ENCODE peak calls at places on chromosomes 6 and 20, in ten cellular contexts. Y, R, T, V, N, Z, G, K, I and B are unnamed samples.

GRCh38 chr6:104540743-104541142 is 319.0 kb downstream of the HACE1 start:
- DNase-seq in V (no peak), N (peak), G (no peak), Z (peak), T (peak), Y (peak), I (no peak), R (no peak), K (no peak), B (no peak)

GRCh38 chr6:4188801-4189200 is 53.4 kb upstream of the ECI2 start:
- DNase-seq in N (no peak), G (no peak), Y (no peak), T (no peak), K (no peak), Z (no peak), R (no peak), I (no peak), V (no peak), B (no peak)

GRCh38 chr20:47353697-47354387 is 2.7 kb downstream of the ZMYND8 start:
- DNase-seq in I (no peak), G (no peak), N (no peak), Y (peak), V (no peak), T (peak), K (no peak), R (no peak), Z (no peak), B (no peak)

GRCh38 chr20:59010321-59010994 is 3.4 kb upstream of the CTSZ start:
- DNase-seq in K (no peak), Y (peak), G (no peak), I (no peak), N (no peak), T (peak), R (no peak), Z (no peak), V (no peak), B (peak)

GRCh38 chr6:19804362-19805145 is 32.6 kb upstream of the ID4 start:
- DNase-seq in I (peak), T (peak), N (peak), Z (peak), G (peak), R (peak), Y (peak), K (peak), V (peak), B (peak)

GRCh38 chr6:167328086-167328485 is 3.2 kb downstream of the TTLL2 start:
- DNase-seq in V (no peak), G (no peak), K (no peak), T (no peak), Y (no peak), N (no peak), R (no peak), Z (no peak), I (no peak), B (no peak)

GRCh38 chr20:2822073-2822472 is 5.9 kb downstream of the TMEM239 start:
- DNase-seq in T (peak), Y (no peak), R (no peak), K (no peak), V (peak), I (no peak), N (no peak), Z (no peak), G (no peak), B (peak)

GRCh38 chr20:50837532-50838321 is 42.9 kb downstream of the BCAS4 start:
- DNase-seq in Y (peak), G (no peak), I (peak), N (peak), R (no peak), T (peak), V (no peak), Z (peak), K (no peak), B (no peak)

GRCh38 chr6:14897836-14898235 is 348.0 kb upstream of the JARID2 start:
- DNase-seq in I (no peak), Z (no peak), K (no peak), R (no peak), Y (no peak), N (no peak), G (no peak), V (no peak), T (no peak), B (no peak)

GRCh38 chr20:2006452-2007381 is 12.9 kb upstream of the PDYN start:
- DNase-seq in R (no peak), V (peak), T (peak), Y (peak), G (peak), I (no peak), Z (peak), N (no peak), K (no peak), B (no peak)

GRCh38 chr20:40254023-40254772 is 434.8 kb downstream of the MAFB start:
- DNase-seq in I (no peak), G (no peak), Y (peak), Z (no peak), K (no peak), V (no peak), R (no peak), N (no peak), T (peak), B (no peak)

GRCh38 chr20:36542516-36543186 is 1.3 kb downstream of the MYL9 start:
- DNase-seq in R (no peak), I (no peak), G (no peak), Y (no peak), N (no peak), Z (no peak), K (no peak), V (no peak), T (no peak), B (no peak)

GRCh38 chr6:27375613-27376079 is 12.9 kb upstream of the ZNF391 start:
- DNase-seq in V (no peak), K (no peak), Z (no peak), Y (peak), T (no peak), G (no peak), R (no peak), I (no peak), N (no peak), B (no peak)

GRCh38 chr20:17680128-17680835 is 1.8 kb downstream of the RRBP1 start:
- DNase-seq in K (peak), I (peak), R (peak), N (no peak), V (peak), G (peak), Y (peak), Z (no peak), T (peak), B (peak)

DNA sequence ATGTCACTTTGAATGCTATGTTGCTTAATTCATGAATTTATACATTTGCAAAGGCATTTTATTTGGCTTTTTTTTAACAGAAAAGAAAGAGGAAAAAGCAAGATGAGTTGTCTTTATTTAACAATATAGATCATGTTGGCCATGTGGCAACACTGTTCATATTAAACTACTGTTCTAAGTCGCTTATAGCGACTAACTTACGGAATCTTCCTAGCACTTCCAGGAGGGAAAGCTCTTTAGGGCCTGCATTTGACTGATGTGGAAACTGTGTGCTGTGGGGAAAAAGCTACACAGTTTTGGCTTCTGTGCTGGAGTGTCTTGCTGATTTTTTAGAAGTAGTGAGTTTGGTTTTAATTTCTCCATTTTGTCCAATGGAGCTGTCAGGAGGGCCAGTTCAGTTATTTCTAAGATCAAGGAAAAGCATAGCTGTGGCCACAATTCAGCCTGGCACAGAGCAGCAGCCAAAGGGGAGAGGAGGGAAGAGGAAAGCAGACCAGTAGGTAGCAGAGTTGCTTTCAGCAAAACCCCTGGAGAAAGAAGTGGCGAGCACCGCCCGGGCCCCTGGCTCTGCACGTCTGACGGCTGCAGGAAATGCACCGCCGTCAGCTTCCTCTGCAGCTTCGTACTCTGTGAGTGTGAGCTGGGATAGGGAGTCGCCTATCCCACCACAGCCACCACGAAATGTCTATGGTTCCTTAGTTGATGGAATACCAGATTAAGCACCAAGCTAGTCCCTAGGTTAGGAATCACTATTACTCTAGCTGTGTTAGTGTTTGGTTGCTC is 80.2 kb upstream of the NAA20 start:
- DNase-seq in Z (no peak), I (no peak), R (no peak), G (no peak), V (no peak), K (no peak), N (no peak), Y (no peak), T (no peak), B (no peak)
- H3K4me3 ChIP-seq in Z (no peak), I (no peak), R (no peak), G (no peak), V (peak), K (no peak), N (no peak), Y (no peak), T (no peak), B (peak)

GRCh38 chr20:32965581-32966373 is 38.5 kb downstream of the SUN5 start:
- DNase-seq in Y (no peak), V (peak), R (no peak), Z (no peak), N (no peak), G (no peak), K (no peak), T (no peak), I (peak), B (peak)

GRCh38 chr20:32966881-32967781 is 37.1 kb downstream of the SUN5 start:
- DNase-seq in N (no peak), T (no peak), I (peak), G (no peak), Z (no peak), Y (no peak), K (no peak), R (no peak), V (peak), B (peak)

GRCh38 chr20:32964575-32964974 is 39.7 kb downstream of the SUN5 start:
- DNase-seq in Y (no peak), V (peak), Z (no peak), T (no peak), R (no peak), K (no peak), I (no peak), N (no peak), G (no peak), B (peak)

GRCh38 chr20:32965115-32965514 is 39.1 kb downstream of the SUN5 start:
- DNase-seq in Z (no peak), K (no peak), G (no peak), R (no peak), V (peak), N (no peak), Y (no peak), I (peak), T (no peak), B (peak)

GRCh38 chr20:32966382-32966781 is 37.9 kb downstream of the SUN5 start:
- DNase-seq in T (no peak), R (no peak), I (peak), K (no peak), Z (no peak), Y (no peak), G (no peak), V (peak), N (no peak), B (peak)
- TF ChIP-seq CTCF in T (no peak), R (no peak), I (no peak), K (no peak), Z (no peak), Y (no peak), G (no peak), V (no peak), N (no peak), B (no peak)

GRCh38 chr6:11537229-11538048 is at the start of gene TMEM170B:
- DNase-seq in I (peak), R (peak), V (peak), N (no peak), G (peak), T (peak), K (peak), Z (peak), Y (peak), B (peak)

GRCh38 chr6:11538049-11538798 is 675 bp downstream of the TMEM170B start:
- DNase-seq in V (peak), N (no peak), K (peak), Y (no peak), Z (no peak), I (peak), G (no peak), T (peak), R (peak), B (peak)

GRCh38 chr6:11535801-11536230 is 1.7 kb upstream of the TMEM170B start:
- DNase-seq in Z (no peak), Y (peak), T (peak), G (no peak), K (peak), V (no peak), N (no peak), R (no peak), I (no peak), B (no peak)

GRCh38 chr6:11536795-11537194 is 754 bp upstream of the TMEM170B start:
- DNase-seq in G (no peak), R (peak), I (no peak), N (no peak), V (no peak), K (peak), Y (no peak), Z (no peak), T (no peak), B (peak)

GRCh38 chr6:11538799-11539468 is 1.4 kb downstream of the TMEM170B start:
- DNase-seq in K (no peak), N (no peak), Y (no peak), G (no peak), V (no peak), Z (no peak), I (no peak), T (no peak), R (no peak), B (no peak)
- H3K4me3 ChIP-seq in K (no peak), N (peak), Y (peak), G (peak), V (peak), Z (peak), I (peak), T (peak), R (peak), B (peak)

DNA sequence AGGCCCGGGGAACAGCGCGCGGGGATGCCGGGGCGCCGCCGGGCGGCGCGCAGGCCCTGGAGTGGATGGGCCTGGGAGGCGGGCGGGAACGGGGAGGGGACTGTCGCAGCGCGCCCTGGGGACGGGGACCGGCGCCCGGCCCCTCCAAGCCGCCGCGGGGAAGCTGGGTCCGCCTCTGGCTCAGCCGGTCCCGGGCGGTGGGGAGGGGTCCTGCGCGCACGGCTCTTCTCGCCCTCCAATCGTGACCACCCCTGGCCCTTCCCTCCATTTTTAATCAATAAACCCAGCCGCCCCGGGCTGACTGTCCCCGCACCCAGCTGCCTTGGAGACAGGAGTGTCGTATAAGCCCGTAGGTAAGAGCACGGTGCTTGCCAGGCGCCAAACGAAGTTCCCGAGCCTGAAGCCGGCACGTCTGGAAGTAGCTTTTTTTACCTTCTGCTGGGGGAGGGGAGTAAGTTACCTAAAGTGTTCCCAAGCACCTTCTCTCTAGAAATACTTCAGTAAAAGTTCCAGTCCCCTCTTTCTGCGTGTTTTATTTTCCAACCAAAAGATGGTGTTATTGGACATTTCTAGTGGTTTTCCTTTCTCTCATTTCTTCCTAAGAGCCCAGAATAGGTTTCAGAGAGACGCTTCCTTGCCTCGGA is 780 bp upstream of the TAF4 start:
- DNase-seq in I (no peak), Z (no peak), Y (peak), N (no peak), T (peak), R (peak), K (peak), G (peak), V (no peak), B (no peak)
- TF ChIP-seq CTCF in I (no peak), Z (no peak), Y (no peak), N (no peak), T (no peak), R (no peak), K (no peak), G (no peak), V (no peak), B (no peak)

GRCh38 chr6:44223471-44224153 is at the start of gene SLC29A1:
- DNase-seq in T (peak), Z (no peak), N (no peak), V (peak), I (peak), Y (peak), R (peak), G (peak), K (peak), B (peak)

GRCh38 chr6:44221961-44222335 is 1.4 kb upstream of the SLC29A1 start:
- DNase-seq in R (no peak), G (no peak), N (no peak), K (no peak), T (no peak), I (no peak), Z (no peak), Y (no peak), V (no peak), B (no peak)

GRCh38 chr6:44221291-44221960 is 2.0 kb upstream of the SLC29A1 start:
- DNase-seq in G (peak), T (peak), V (peak), R (peak), K (peak), Y (peak), Z (no peak), N (no peak), I (peak), B (peak)

GRCh38 chr6:44222987-44223470 is 366 bp upstream of the SLC29A1 start:
- DNase-seq in R (no peak), Z (no peak), I (peak), N (no peak), G (no peak), T (no peak), Y (no peak), V (no peak), K (no peak), B (no peak)

DNA sequence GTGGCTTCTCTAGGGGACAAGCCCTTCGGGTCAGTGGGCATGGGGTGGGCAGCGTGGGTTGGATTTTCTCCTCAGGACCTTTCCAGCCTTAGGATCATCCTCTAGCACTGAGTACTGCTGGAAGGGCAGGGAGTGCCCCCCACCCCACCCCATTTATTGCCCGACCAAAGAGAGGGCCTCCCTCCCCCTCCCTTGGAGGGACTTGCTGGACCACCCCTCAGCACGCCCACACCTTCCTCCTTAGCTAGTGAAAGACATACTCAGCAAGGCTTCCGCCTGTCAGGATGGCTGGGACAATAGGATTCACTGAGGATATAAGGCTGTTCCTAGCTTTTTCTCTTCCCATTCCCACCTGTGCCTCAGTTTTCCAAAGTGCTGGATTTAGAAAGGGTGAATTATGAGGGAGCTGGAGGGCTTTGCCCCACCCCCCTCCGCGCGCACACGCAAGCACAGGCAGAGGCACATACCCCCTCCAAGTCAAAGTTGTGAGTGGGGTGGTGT is 859 bp upstream of the SLC29A1 start:
- DNase-seq in K (no peak), I (no peak), T (no peak), V (no peak), Y (no peak), R (no peak), N (no peak), Z (no peak), G (no peak), B (peak)
- H3K4me3 ChIP-seq in K (no peak), I (peak), T (no peak), V (peak), Y (no peak), R (peak), N (peak), Z (no peak), G (peak), B (no peak)

GRCh38 chr6:169289671-169290408 is 36.2 kb upstream of the THBS2 start:
- DNase-seq in I (peak), K (peak), R (peak), N (no peak), V (no peak), Z (peak), Y (peak), T (peak), G (no peak), B (no peak)

GRCh38 chr6:169286961-169287360 is 33.3 kb upstream of the THBS2 start:
- DNase-seq in R (no peak), K (no peak), V (no peak), T (no peak), I (no peak), Z (no peak), Y (no peak), N (no peak), G (no peak), B (no peak)

GRCh38 chr6:169289257-169289656 is 35.6 kb upstream of the THBS2 start:
- DNase-seq in Z (no peak), K (no peak), T (no peak), G (no peak), R (no peak), I (no peak), V (no peak), Y (no peak), N (no peak), B (no peak)

GRCh38 chr6:169288591-169288990 is 34.9 kb upstream of the THBS2 start:
- DNase-seq in V (no peak), I (peak), G (no peak), Z (peak), Y (peak), T (peak), R (peak), N (no peak), K (no peak), B (no peak)

GRCh38 chr6:169287675-169288074 is 34.0 kb upstream of the THBS2 start:
- DNase-seq in G (no peak), Y (no peak), I (no peak), Z (no peak), N (no peak), V (no peak), T (no peak), R (no peak), K (no peak), B (no peak)
- TF ChIP-seq CTCF in G (no peak), Y (no peak), I (no peak), Z (peak), N (no peak), V (no peak), T (peak), R (no peak), K (no peak), B (no peak)

GRCh38 chr6:12291083-12291784 is 1.1 kb downstream of the EDN1 start:
- DNase-seq in K (no peak), Z (no peak), T (no peak), Y (no peak), I (no peak), V (no peak), R (no peak), N (no peak), G (peak), B (no peak)
- H3K4me3 ChIP-seq in K (no peak), Z (peak), T (no peak), Y (peak), I (peak), V (peak), R (peak), N (peak), G (peak), B (peak)

DNA sequence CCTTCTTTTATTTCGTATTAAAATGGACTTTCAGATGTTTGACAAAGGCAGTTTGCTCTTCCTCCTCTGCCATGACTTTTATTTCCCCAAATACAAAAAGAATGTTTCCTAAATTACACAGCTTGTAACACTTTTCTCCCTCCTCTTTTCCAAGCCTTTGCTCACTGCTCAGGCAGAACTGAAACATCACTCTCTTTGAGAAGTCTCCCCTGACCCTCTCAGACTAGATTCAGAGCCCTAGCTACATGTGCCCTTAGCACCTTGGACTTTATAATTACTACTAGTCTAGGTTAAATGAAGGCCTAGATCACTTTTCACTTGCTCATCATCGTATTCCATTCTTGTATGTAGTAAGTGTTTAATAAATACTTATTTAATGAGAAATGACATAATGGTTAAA is 8.5 kb upstream of the KIF6 start:
- DNase-seq in R (no peak), Y (no peak), I (no peak), T (no peak), Z (no peak), G (no peak), V (no peak), K (no peak), N (no peak), B (no peak)
- TF ChIP-seq CTCF in R (no peak), Y (no peak), I (no peak), T (no peak), Z (no peak), G (no peak), V (no peak), K (no peak), N (no peak), B (no peak)

GRCh38 chr20:53763707-53764415 is 170.2 kb upstream of the ZNF217 start:
- DNase-seq in G (peak), R (no peak), T (peak), I (no peak), V (no peak), K (peak), N (no peak), Y (peak), Z (no peak), B (no peak)
- H3K4me3 ChIP-seq in G (peak), R (no peak), T (no peak), I (no peak), V (peak), K (no peak), N (no peak), Y (no peak), Z (no peak), B (peak)